ENCODE peak calls at places on chromosomes 7 and 10, in seven cellular contexts. U is OCI-LY7, O is thoracic aorta, I is fibroblast of pulmonary artery, L is upper lobe of left lung, A is bronchial epithelial cell, X is pancreas. G is an unnamed sample.

GRCh38 chr10:78543749-78544446 is 510.2 kb downstream of the RPS24 start:
- DNase-seq in U (no peak), O (peak; percentile 74), I (peak; percentile 91), L (no peak), A (no peak), X (no peak), G (peak; percentile 95)

GRCh38 chr10:78277734-78278404 is 244.2 kb downstream of the RPS24 start:
- DNase-seq in U (no peak), O (peak; percentile 64), I (no peak), L (no peak), A (no peak), X (no peak), G (peak; percentile 30)

GRCh38 chr10:121595321-121595805 is 2.9 kb downstream of the FGFR2 start:
- DNase-seq in U (no peak), O (no peak), I (no peak), L (no peak), A (peak; percentile 63), X (no peak), G (no peak)

GRCh38 chr10:46220872-46221538 is 65.8 kb upstream of the ANTXRL start:
- DNase-seq in U (no peak), O (no peak), I (no peak), L (peak; percentile 45), A (no peak), X (no peak), G (no peak)

GRCh38 chr7:139813141-139813540 is 15.9 kb upstream of the TBXAS1 start:
- DNase-seq in U (no peak), O (no peak), I (no peak), L (no peak), A (no peak), X (no peak), G (no peak)

GRCh38 chr7:129271500-129272355 is 46.9 kb downstream of the AHCYL2 start:
- DNase-seq in U (peak; percentile 67), O (no peak), I (peak; percentile 67), L (no peak), A (peak; percentile 69), X (peak; percentile 49), G (peak; percentile 64)

GRCh38 chr10:79305515-79305914 is 41.8 kb upstream of the PPIF start:
- DNase-seq in U (no peak), O (no peak), I (no peak), L (no peak), A (no peak), X (no peak), G (no peak)

GRCh38 chr10:96230527-96230926 is 40.8 kb downstream of the BLNK start:
- DNase-seq in U (no peak), O (no peak), I (no peak), L (no peak), A (no peak), X (no peak), G (no peak)

DNA sequence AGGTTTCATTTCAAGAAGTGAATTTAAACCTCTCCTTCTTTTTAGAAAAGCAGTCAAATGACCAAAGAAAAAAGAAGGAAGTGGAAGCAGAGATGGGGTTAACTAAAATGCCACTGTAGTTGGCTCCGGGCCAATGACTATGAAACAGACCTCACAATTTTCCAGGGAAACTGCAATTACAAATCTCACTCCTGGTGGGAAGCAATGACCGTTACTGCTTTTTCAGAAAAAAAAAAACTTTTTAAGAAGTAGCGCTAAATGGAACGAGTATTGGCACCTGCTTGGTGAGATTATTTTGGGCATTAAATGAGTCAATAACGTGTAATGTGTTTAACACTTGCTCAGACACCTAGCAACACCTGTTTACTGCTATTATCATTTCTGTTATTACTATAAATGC is 1.2 kb downstream of the SFRP4 start:
- DNase-seq in U (no peak), O (no peak), I (no peak), L (no peak), A (no peak), X (no peak), G (peak; percentile 42)
- H3K4me3 ChIP-seq in U (no peak overlapping the region), O (peak overlapping the region; percentile 75), I (no peak overlapping the region), L (no peak overlapping the region), A (no peak overlapping the region), X (peak overlapping the region; percentile 61), G (peak overlapping the region; percentile 60)

GRCh38 chr7:122550545-122550944 is 148.4 kb downstream of the RNF133 start:
- DNase-seq in U (no peak), O (no peak), I (peak; percentile 22), L (no peak), A (peak; percentile 7), X (no peak), G (peak; percentile 18)
- TF ChIP-seq CTCF in U (no peak), O (no peak), I (no peak), L (no peak), A (no peak), X (no peak), G (no peak)

DNA sequence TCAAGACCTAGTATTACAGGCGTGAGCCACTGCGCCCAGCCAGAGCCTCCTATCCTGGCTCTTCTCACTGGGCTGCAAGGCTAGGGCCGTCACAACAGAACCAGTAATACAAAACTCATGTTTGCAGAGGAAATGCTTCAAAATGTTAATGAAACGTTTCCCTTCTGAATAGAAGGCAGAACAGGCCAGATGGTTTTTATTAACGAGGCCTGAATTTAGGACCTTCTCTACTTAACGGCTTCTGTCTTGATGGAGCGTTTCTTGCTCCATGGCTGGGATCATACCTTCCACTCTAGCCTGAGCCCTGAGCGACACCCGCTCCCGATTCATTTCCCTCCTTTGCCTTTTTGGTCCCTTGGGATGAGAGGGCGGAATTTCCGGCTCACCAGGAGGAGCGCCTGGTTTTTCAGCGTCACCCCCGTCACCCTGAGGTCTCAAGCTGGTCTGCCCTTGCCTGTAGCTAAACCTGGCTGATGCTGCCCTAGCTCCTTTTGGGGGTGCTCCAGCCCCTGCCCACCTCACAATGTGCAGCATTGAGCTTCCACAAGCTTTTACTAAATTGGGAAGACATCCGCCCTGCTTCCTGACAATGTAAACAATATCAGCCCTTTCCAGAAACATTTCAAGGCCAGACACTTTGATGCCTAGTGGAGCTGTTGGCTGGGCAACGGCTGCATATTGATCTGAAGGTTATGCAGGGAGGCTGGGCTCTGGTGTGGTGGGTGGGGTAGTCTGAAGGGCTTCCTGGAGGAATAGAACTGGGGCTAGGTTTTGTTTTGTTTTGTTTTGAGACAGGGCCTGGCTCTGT is 5.2 kb downstream of the CLIP2 start:
- DNase-seq in U (no peak), O (no peak), I (peak; percentile 38), L (no peak), A (no peak), X (peak; percentile 80), G (no peak)
- H3K4me3 ChIP-seq in U (no peak overlapping the region), O (peak overlapping the region; percentile 32), I (no peak overlapping the region), L (no peak overlapping the region), A (no peak overlapping the region), X (peak overlapping the region; percentile 4), G (no peak overlapping the region)

GRCh38 chr10:62040896-62041295 is 139.4 kb downstream of the ARID5B start:
- DNase-seq in U (no peak), O (no peak), I (no peak), L (no peak), A (no peak), X (no peak), G (no peak)

GRCh38 chr10:62038609-62039190 is 137.2 kb downstream of the ARID5B start:
- DNase-seq in U (peak; percentile 85), O (no peak), I (peak; percentile 87), L (no peak), A (peak; percentile 74), X (peak; percentile 41), G (peak; percentile 81)

GRCh38 chr10:62036186-62037081 is 134.9 kb downstream of the ARID5B start:
- DNase-seq in U (no peak), O (no peak), I (no peak), L (no peak), A (no peak), X (no peak), G (no peak)

GRCh38 chr10:62037890-62038608 is 136.6 kb downstream of the ARID5B start:
- DNase-seq in U (no peak), O (no peak), I (no peak), L (no peak), A (peak; percentile 45), X (no peak), G (no peak)

GRCh38 chr10:62037166-62037831 is 135.8 kb downstream of the ARID5B start:
- DNase-seq in U (no peak), O (no peak), I (peak; percentile 67), L (no peak), A (peak; percentile 77), X (no peak), G (peak; percentile 61)
- TF ChIP-seq CTCF in U (no peak), O (no peak), I (no peak), L (no peak), A (no peak), X (no peak), G (no peak)

GRCh38 chr7:30595461-30596042 is 874 bp downstream of the GARS1 start:
- DNase-seq in U (peak; percentile 39), O (no peak), I (no peak), L (no peak), A (peak; percentile 16), X (no peak), G (peak; percentile 6)

GRCh38 chr7:30594540-30595460 is at the start of gene GARS1:
- DNase-seq in U (peak; percentile 96), O (peak; percentile 64), I (peak; percentile 93), L (peak; percentile 99), A (peak; percentile 69), X (peak; percentile 89), G (peak; percentile 93)

GRCh38 chr7:30596043-30596641 is 1.5 kb downstream of the GARS1 start:
- DNase-seq in U (peak; percentile 81), O (no peak), I (peak; percentile 46), L (no peak), A (peak; percentile 41), X (no peak), G (peak; percentile 41)

GRCh38 chr7:30596721-30597120 is 2.0 kb downstream of the GARS1 start:
- DNase-seq in U (no peak), O (no peak), I (peak; percentile 11), L (no peak), A (no peak), X (no peak), G (no peak)

GRCh38 chr7:30598121-30598876 is 3.6 kb downstream of the GARS1 start:
- DNase-seq in U (no peak), O (no peak), I (peak; percentile 38), L (no peak), A (peak; percentile 63), X (no peak), G (no peak)
- H3K4me3 ChIP-seq in U (peak overlapping the region; percentile 13), O (no peak overlapping the region), I (peak overlapping the region; percentile 97), L (no peak overlapping the region), A (no peak overlapping the region), X (no peak overlapping the region), G (no peak overlapping the region)